ENCODE peak calls at places on chromosomes 7 and 10, in eight cellular contexts. One of them, this sample, is unnamed.

GRCh38 chr7:5248201-5248885 is 34.4 kb upstream of the SLC29A4 start:
- DNase-seq in stimulated activated CD4-positive, alpha-beta T cell treated with anti-CD3 and anti-CD28 coated beads, Interleukin-1b, Interleukin-23, amount 100 ng/mL, for 1 hour: no peak
- DNase-seq in psoas muscle: peak; percentile 73
- DNase-seq in left ventricle myocardium inferior: peak; percentile 69
- DNase-seq in body of pancreas: peak; percentile 33
- DNase-seq in hepatocyte: peak; percentile 68
- DNase-seq in head of caudate nucleus: no peak
- DNase-seq in GM19239: no peak
- DNase-seq in this sample: no peak

GRCh38 chr7:38222481-38223096 is 44.5 kb downstream of the STARD3NL start:
- DNase-seq in stimulated activated CD4-positive, alpha-beta T cell treated with anti-CD3 and anti-CD28 coated beads, Interleukin-1b, Interleukin-23, amount 100 ng/mL, for 1 hour: no peak
- DNase-seq in psoas muscle: no peak
- DNase-seq in left ventricle myocardium inferior: no peak
- DNase-seq in body of pancreas: peak; percentile 36
- DNase-seq in hepatocyte: peak; percentile 74
- DNase-seq in head of caudate nucleus: no peak
- DNase-seq in GM19239: peak; percentile 9
- DNase-seq in this sample: peak; percentile 62

GRCh38 chr7:111038185-111038584 is 52.7 kb upstream of the LRRN3 start:
- DNase-seq in stimulated activated CD4-positive, alpha-beta T cell treated with anti-CD3 and anti-CD28 coated beads, Interleukin-1b, Interleukin-23, amount 100 ng/mL, for 1 hour: no peak
- DNase-seq in psoas muscle: no peak
- DNase-seq in left ventricle myocardium inferior: no peak
- DNase-seq in body of pancreas: no peak
- DNase-seq in hepatocyte: no peak
- DNase-seq in head of caudate nucleus: no peak
- DNase-seq in GM19239: no peak
- DNase-seq in this sample: no peak

GRCh38 chr7:79612903-79613302 is 159.4 kb upstream of the MAGI2 start:
- DNase-seq in stimulated activated CD4-positive, alpha-beta T cell treated with anti-CD3 and anti-CD28 coated beads, Interleukin-1b, Interleukin-23, amount 100 ng/mL, for 1 hour: no peak
- DNase-seq in psoas muscle: no peak
- DNase-seq in left ventricle myocardium inferior: no peak
- DNase-seq in body of pancreas: no peak
- DNase-seq in hepatocyte: no peak
- DNase-seq in head of caudate nucleus: no peak
- DNase-seq in GM19239: no peak
- DNase-seq in this sample: no peak

GRCh38 chr10:102713483-102713813 is 749 bp downstream of the ARL3 start:
- DNase-seq in stimulated activated CD4-positive, alpha-beta T cell treated with anti-CD3 and anti-CD28 coated beads, Interleukin-1b, Interleukin-23, amount 100 ng/mL, for 1 hour: no peak
- DNase-seq in psoas muscle: no peak
- DNase-seq in left ventricle myocardium inferior: no peak
- DNase-seq in body of pancreas: no peak
- DNase-seq in hepatocyte: no peak
- DNase-seq in head of caudate nucleus: no peak
- DNase-seq in GM19239: peak; percentile 48
- DNase-seq in this sample: peak; percentile 24

GRCh38 chr7:74656421-74656910 is 1.1 kb upstream of the GTF2I start:
- DNase-seq in stimulated activated CD4-positive, alpha-beta T cell treated with anti-CD3 and anti-CD28 coated beads, Interleukin-1b, Interleukin-23, amount 100 ng/mL, for 1 hour: no peak
- DNase-seq in psoas muscle: peak; percentile 73
- DNase-seq in left ventricle myocardium inferior: peak; percentile 60
- DNase-seq in body of pancreas: peak; percentile 58
- DNase-seq in hepatocyte: peak; percentile 73
- DNase-seq in head of caudate nucleus: peak; percentile 80
- DNase-seq in GM19239: no peak
- DNase-seq in this sample: peak; percentile 17

GRCh38 chr10:72283131-72283530 is 9.4 kb downstream of the DDIT4 start:
- DNase-seq in stimulated activated CD4-positive, alpha-beta T cell treated with anti-CD3 and anti-CD28 coated beads, Interleukin-1b, Interleukin-23, amount 100 ng/mL, for 1 hour: no peak
- DNase-seq in psoas muscle: no peak
- DNase-seq in left ventricle myocardium inferior: no peak
- DNase-seq in body of pancreas: no peak
- DNase-seq in hepatocyte: no peak
- DNase-seq in head of caudate nucleus: no peak
- DNase-seq in GM19239: no peak
- DNase-seq in this sample: no peak

GRCh38 chr10:133278577-133279265 is 2.1 kb upstream of the ADAM8 start:
- DNase-seq in stimulated activated CD4-positive, alpha-beta T cell treated with anti-CD3 and anti-CD28 coated beads, Interleukin-1b, Interleukin-23, amount 100 ng/mL, for 1 hour: no peak
- DNase-seq in psoas muscle: peak; percentile 74
- DNase-seq in left ventricle myocardium inferior: peak; percentile 56
- DNase-seq in body of pancreas: peak; percentile 81
- DNase-seq in hepatocyte: peak; percentile 83
- DNase-seq in head of caudate nucleus: no peak
- DNase-seq in GM19239: peak; percentile 86
- DNase-seq in this sample: peak; percentile 47

GRCh38 chr7:516606-517456 is 2.8 kb downstream of the PDGFA start:
- DNase-seq in stimulated activated CD4-positive, alpha-beta T cell treated with anti-CD3 and anti-CD28 coated beads, Interleukin-1b, Interleukin-23, amount 100 ng/mL, for 1 hour: no peak
- DNase-seq in psoas muscle: peak; percentile 89
- DNase-seq in left ventricle myocardium inferior: peak; percentile 49
- DNase-seq in body of pancreas: peak; percentile 76
- DNase-seq in hepatocyte: peak; percentile 87
- DNase-seq in head of caudate nucleus: no peak
- DNase-seq in GM19239: peak; percentile 54
- DNase-seq in this sample: peak; percentile 75

GRCh38 chr10:106615081-106615480 is 549.4 kb downstream of the SORCS1 start:
- DNase-seq in stimulated activated CD4-positive, alpha-beta T cell treated with anti-CD3 and anti-CD28 coated beads, Interleukin-1b, Interleukin-23, amount 100 ng/mL, for 1 hour: no peak
- DNase-seq in psoas muscle: no peak
- DNase-seq in left ventricle myocardium inferior: no peak
- DNase-seq in body of pancreas: no peak
- DNase-seq in hepatocyte: peak; percentile 14
- DNase-seq in head of caudate nucleus: no peak
- DNase-seq in GM19239: no peak
- DNase-seq in this sample: peak; percentile 60

GRCh38 chr10:83648184-83648583 is 491.1 kb upstream of the GHITM start:
- DNase-seq in stimulated activated CD4-positive, alpha-beta T cell treated with anti-CD3 and anti-CD28 coated beads, Interleukin-1b, Interleukin-23, amount 100 ng/mL, for 1 hour: no peak
- DNase-seq in psoas muscle: no peak
- DNase-seq in left ventricle myocardium inferior: no peak
- DNase-seq in body of pancreas: no peak
- DNase-seq in hepatocyte: no peak
- DNase-seq in head of caudate nucleus: no peak
- DNase-seq in GM19239: no peak
- DNase-seq in this sample: no peak

GRCh38 chr10:110456046-110456445 is 41.7 kb upstream of the DUSP5 start:
- DNase-seq in stimulated activated CD4-positive, alpha-beta T cell treated with anti-CD3 and anti-CD28 coated beads, Interleukin-1b, Interleukin-23, amount 100 ng/mL, for 1 hour: no peak
- DNase-seq in psoas muscle: no peak
- DNase-seq in left ventricle myocardium inferior: no peak
- DNase-seq in body of pancreas: no peak
- DNase-seq in hepatocyte: no peak
- DNase-seq in head of caudate nucleus: no peak
- DNase-seq in GM19239: no peak
- DNase-seq in this sample: no peak

This sample was measured in AG10803.